ENCODE peak calls at places on chromosomes 4 and X, in ten cellular contexts. D, I, V, X, J, T, K, U, W and Z are unnamed samples.

GRCh38 chr4:99324978-99325377 is 3.8 kb upstream of the ADH1B start:
- DNase-seq in I (no peak), J (peak; percentile 71), U (no peak), T (no peak), X (peak; percentile 17), K (no peak), W (peak; percentile 89), D (no peak), V (no peak), Z (peak; percentile 1)

GRCh38 chr4:5572114-5572513 is 136.2 kb downstream of the EVC2 start:
- DNase-seq in K (no peak), V (peak; percentile 25), X (peak; percentile 30), D (no peak), U (no peak), T (no peak), I (no peak), J (no peak), W (peak; percentile 3), Z (no peak)

GRCh38 chr4:145784036-145784435 is 104.1 kb downstream of the C4orf51 start:
- DNase-seq in T (no peak), D (no peak), J (no peak), U (no peak), W (no peak), I (no peak), K (no peak), V (no peak), X (no peak), Z (no peak)

GRCh38 chr4:3791910-3792542 is 25.8 kb downstream of the ADRA2C start:
- DNase-seq in I (no peak), K (peak; percentile 62), X (peak; percentile 30), J (peak; percentile 36), U (no peak), V (no peak), W (peak; percentile 40), D (no peak), T (no peak), Z (no peak)

GRCh38 chr4:55896622-55897021 is 43.2 kb downstream of the EXOC1 start:
- DNase-seq in I (no peak), T (no peak), J (no peak), K (no peak), W (no peak), D (no peak), U (no peak), V (no peak), X (no peak), Z (no peak)

GRCh38 chr4:25377572-25377882 is 464 bp downstream of the ANAPC4 start:
- DNase-seq in K (no peak), W (no peak), I (no peak), T (no peak), D (no peak), X (no peak), V (no peak), J (no peak), U (no peak), Z (no peak)

GRCh38 chr4:141119071-141119470 is 14.2 kb downstream of the RNF150 start:
- DNase-seq in W (peak; percentile 32), K (no peak), U (no peak), T (no peak), J (no peak), V (no peak), D (no peak), I (no peak), X (peak; percentile 70), Z (no peak)

GRCh38 chrX:44016906-44017305 is 43.7 kb upstream of the NDP start:
- DNase-seq in D (no peak), U (no peak), I (no peak), W (no peak), K (no peak), V (no peak), X (no peak), T (no peak), J (no peak), Z (no peak)

GRCh38 chr4:48271048-48271452 is 1.4 kb upstream of the TEC start:
- DNase-seq in U (peak; percentile 62), J (no peak), T (no peak), K (no peak), D (no peak), V (no peak), W (no peak), I (no peak), X (no peak), Z (no peak)

GRCh38 chr4:179989975-179990374 is 2253.2 kb upstream of the TENM3 start:
- DNase-seq in J (no peak), V (no peak), T (no peak), X (peak; percentile 2), I (no peak), W (no peak), K (no peak), D (no peak), U (peak; percentile 51), Z (no peak)

GRCh38 chrX:150529587-150529986 is 38.8 kb upstream of the MTM1 start:
- DNase-seq in V (no peak), T (no peak), U (no peak), W (no peak), X (no peak), J (no peak), I (no peak), K (no peak), D (no peak), Z (no peak)

GRCh38 chr4:185358514-185359433 is 37.0 kb downstream of the LRP2BP start:
- DNase-seq in X (peak; percentile 92), J (no peak), K (no peak), D (no peak), U (no peak), W (peak; percentile 79), T (no peak), I (no peak), V (no peak), Z (peak; percentile 68)